ENCODE peak calls at places on chromosomes 12 and 14, in four cellular contexts. One of them, this sample, is unnamed.

GRCh38 chr12:32508626-32509025 is 109.3 kb downstream of the FGD4 start:
- DNase-seq in upper lobe of left lung: no peak
- DNase-seq in pancreas: no peak
- DNase-seq in IMR-90: no peak
- DNase-seq in this sample: no peak

GRCh38 chr12:65659681-65660080 is 164.6 kb upstream of the HMGA2 start:
- DNase-seq in upper lobe of left lung: no peak
- DNase-seq in pancreas: no peak
- DNase-seq in IMR-90: no peak
- DNase-seq in this sample: no peak

GRCh38 chr14:36976571-36977023 is 195.8 kb downstream of the SLC25A21 start:
- DNase-seq in upper lobe of left lung: peak; percentile 40
- DNase-seq in pancreas: no peak
- DNase-seq in IMR-90: peak; percentile 37
- DNase-seq in this sample: no peak

GRCh38 chr12:82608706-82609105 is 78.0 kb upstream of the TMTC2 start:
- DNase-seq in upper lobe of left lung: no peak
- DNase-seq in pancreas: no peak
- DNase-seq in IMR-90: peak; percentile 2
- DNase-seq in this sample: no peak

GRCh38 chr12:6754406-6754805 is 1.5 kb upstream of the MLF2 start:
- DNase-seq in upper lobe of left lung: no peak
- DNase-seq in pancreas: no peak
- DNase-seq in IMR-90: no peak
- DNase-seq in this sample: no peak

GRCh38 chr12:118371354-118372282 is 1.1 kb downstream of the TAOK3 start:
- DNase-seq in upper lobe of left lung: peak; percentile 41
- DNase-seq in pancreas: peak; percentile 40
- DNase-seq in IMR-90: no peak
- DNase-seq in this sample: no peak

GRCh38 chr14:105180598-105181528 is at the start of gene NUDT14:
- DNase-seq in upper lobe of left lung: peak; percentile 88
- DNase-seq in pancreas: peak; percentile 92
- DNase-seq in IMR-90: peak; percentile 25
- DNase-seq in this sample: peak; percentile 86

GRCh38 chr14:64478634-64479250 is 13.4 kb downstream of the AKAP5 start:
- DNase-seq in upper lobe of left lung: no peak
- DNase-seq in pancreas: no peak
- DNase-seq in IMR-90: peak; percentile 37
- DNase-seq in this sample: no peak

GRCh38 chr14:73223049-73223448 is 14.3 kb upstream of the PAPLN start:
- DNase-seq in upper lobe of left lung: no peak
- DNase-seq in pancreas: no peak
- DNase-seq in IMR-90: no peak
- DNase-seq in this sample: no peak

GRCh38 chr14:69988979-69989378 is 109.8 kb downstream of the SMOC1 start:
- DNase-seq in upper lobe of left lung: no peak
- DNase-seq in pancreas: no peak
- DNase-seq in IMR-90: no peak
- DNase-seq in this sample: no peak

GRCh38 chr12:50637870-50638481 is 125.9 kb upstream of the ATF1 start:
- DNase-seq in upper lobe of left lung: no peak
- DNase-seq in pancreas: no peak
- DNase-seq in IMR-90: peak; percentile 69
- DNase-seq in this sample: peak; percentile 39

GRCh38 chr14:103073876-103074698 is 9.9 kb upstream of the LBHD2 start:
- DNase-seq in upper lobe of left lung: no peak
- DNase-seq in pancreas: no peak
- DNase-seq in IMR-90: no peak
- DNase-seq in this sample: no peak

GRCh38 chr12:51814311-51815088 is 34.0 kb downstream of the FIGNL2 start:
- DNase-seq in upper lobe of left lung: peak; percentile 71
- DNase-seq in pancreas: peak; percentile 87
- DNase-seq in IMR-90: peak; percentile 66
- DNase-seq in this sample: peak; percentile 61

GRCh38 chr12:71046215-71046614 is 111.6 kb downstream of the TSPAN8 start:
- DNase-seq in upper lobe of left lung: no peak
- DNase-seq in pancreas: no peak
- DNase-seq in IMR-90: peak; percentile 2
- DNase-seq in this sample: no peak

GRCh38 chr14:68817513-68818212 is 24.8 kb upstream of the ZFP36L1 start:
- DNase-seq in upper lobe of left lung: no peak
- DNase-seq in pancreas: no peak
- DNase-seq in IMR-90: no peak
- DNase-seq in this sample: no peak

GRCh38 chr14:68815288-68816182 is 22.7 kb upstream of the ZFP36L1 start:
- DNase-seq in upper lobe of left lung: no peak
- DNase-seq in pancreas: peak; percentile 50
- DNase-seq in IMR-90: no peak
- DNase-seq in this sample: peak; percentile 41

GRCh38 chr14:68816943-68817430 is 24.1 kb upstream of the ZFP36L1 start:
- DNase-seq in upper lobe of left lung: no peak
- DNase-seq in pancreas: no peak
- DNase-seq in IMR-90: no peak
- DNase-seq in this sample: no peak

GRCh38 chr14:68814376-68815287 is 21.8 kb upstream of the ZFP36L1 start:
- DNase-seq in upper lobe of left lung: no peak
- DNase-seq in pancreas: peak; percentile 42
- DNase-seq in IMR-90: peak; percentile 68
- DNase-seq in this sample: peak; percentile 58

DNA sequence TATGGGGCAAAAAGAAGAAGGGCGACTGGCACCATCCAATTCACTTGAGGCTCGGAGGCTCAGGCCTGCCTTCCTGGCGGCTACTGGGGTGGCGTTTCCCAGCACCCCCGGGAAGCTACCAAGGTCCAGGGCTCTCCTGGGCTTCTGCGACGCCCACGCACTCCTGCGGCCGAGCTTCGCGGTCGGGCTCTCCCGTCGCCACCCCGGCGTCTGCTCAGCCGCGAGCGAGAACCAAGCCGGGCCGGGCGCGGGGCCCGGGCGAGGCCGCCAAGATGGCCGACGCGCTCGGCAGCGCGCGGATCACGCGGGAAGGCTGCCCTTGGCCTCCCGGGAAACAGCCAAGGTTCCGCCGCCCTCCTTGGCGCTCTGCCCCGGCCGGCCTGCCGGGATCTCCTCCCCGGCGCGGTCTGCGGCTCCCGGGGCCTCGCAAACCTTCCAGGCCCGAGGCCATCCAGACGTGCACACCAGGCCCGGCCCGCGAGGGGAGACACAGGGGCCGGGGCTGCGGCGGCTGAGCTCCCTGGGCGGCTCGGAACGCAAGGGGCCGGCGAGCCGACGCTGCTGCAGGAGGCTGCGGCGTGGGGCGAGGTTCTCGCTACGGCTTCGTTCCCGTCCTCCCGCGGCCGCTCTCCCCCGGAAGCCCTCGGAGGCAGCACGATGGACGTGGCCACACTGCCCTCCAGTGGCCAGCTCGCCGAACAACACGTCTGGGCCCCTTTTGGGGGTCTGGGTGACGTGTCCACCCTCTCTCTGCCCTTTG is 23.5 kb upstream of the ZFP36L1 start:
- DNase-seq in upper lobe of left lung: peak; percentile 95
- DNase-seq in pancreas: peak; percentile 94
- DNase-seq in IMR-90: peak; percentile 86
- DNase-seq in this sample: peak; percentile 77
- H3K4me1 ChIP-seq in upper lobe of left lung: peaks cover 37% of the 10 kb centered on the region
- H3K4me1 ChIP-seq in pancreas: peaks cover 14% of the 10 kb centered on the region
- H3K4me1 ChIP-seq in IMR-90: peaks cover 24% of the 10 kb centered on the region
- H3K4me1 ChIP-seq in this sample: peaks cover 59% of the 10 kb centered on the region

GRCh38 chr12:117125769-117126168 is 26.6 kb upstream of the TESC start:
- DNase-seq in upper lobe of left lung: no peak
- DNase-seq in pancreas: no peak
- DNase-seq in IMR-90: no peak
- DNase-seq in this sample: no peak
- H3K9me3 ChIP-seq in upper lobe of left lung: no peaks in the 10 kb centered on the region
- H3K9me3 ChIP-seq in pancreas: no peaks in the 10 kb centered on the region
- H3K9me3 ChIP-seq in IMR-90: no peaks in the 10 kb centered on the region
- H3K9me3 ChIP-seq in this sample: no peaks in the 10 kb centered on the region

GRCh38 chr12:67080637-67081036 is 188.5 kb upstream of the CAND1 start:
- DNase-seq in upper lobe of left lung: no peak
- DNase-seq in pancreas: no peak
- DNase-seq in IMR-90: no peak
- DNase-seq in this sample: no peak
- H3K27me3 ChIP-seq in upper lobe of left lung: no peaks in the 10 kb centered on the region
- H3K27me3 ChIP-seq in pancreas: peaks cover 7% of the 10 kb centered on the region
- H3K27me3 ChIP-seq in IMR-90: no peaks in the 10 kb centered on the region
- H3K27me3 ChIP-seq in this sample: no peaks in the 10 kb centered on the region

GRCh38 chr14:33464563-33464962 is 486.3 kb downstream of the EGLN3 start:
- DNase-seq in upper lobe of left lung: no peak
- DNase-seq in pancreas: no peak
- DNase-seq in IMR-90: no peak
- DNase-seq in this sample: no peak

GRCh38 chr14:33465952-33466700 is 484.7 kb downstream of the EGLN3 start:
- DNase-seq in upper lobe of left lung: no peak
- DNase-seq in pancreas: no peak
- DNase-seq in IMR-90: no peak
- DNase-seq in this sample: no peak

GRCh38 chr14:33467967-33468366 is 482.9 kb downstream of the EGLN3 start:
- DNase-seq in upper lobe of left lung: no peak
- DNase-seq in pancreas: no peak
- DNase-seq in IMR-90: no peak
- DNase-seq in this sample: no peak

GRCh38 chr14:33460119-33460518 is 490.8 kb downstream of the EGLN3 start:
- DNase-seq in upper lobe of left lung: no peak
- DNase-seq in pancreas: no peak
- DNase-seq in IMR-90: no peak
- DNase-seq in this sample: no peak

GRCh38 chr14:33463731-33464130 is 487.1 kb downstream of the EGLN3 start:
- DNase-seq in upper lobe of left lung: no peak
- DNase-seq in pancreas: no peak
- DNase-seq in IMR-90: no peak
- DNase-seq in this sample: no peak
- H3K4me1 ChIP-seq in upper lobe of left lung: no peaks in the 10 kb centered on the region
- H3K4me1 ChIP-seq in pancreas: no peaks in the 10 kb centered on the region
- H3K4me1 ChIP-seq in IMR-90: no peaks in the 10 kb centered on the region
- H3K4me1 ChIP-seq in this sample: no peaks in the 10 kb centered on the region

DNA sequence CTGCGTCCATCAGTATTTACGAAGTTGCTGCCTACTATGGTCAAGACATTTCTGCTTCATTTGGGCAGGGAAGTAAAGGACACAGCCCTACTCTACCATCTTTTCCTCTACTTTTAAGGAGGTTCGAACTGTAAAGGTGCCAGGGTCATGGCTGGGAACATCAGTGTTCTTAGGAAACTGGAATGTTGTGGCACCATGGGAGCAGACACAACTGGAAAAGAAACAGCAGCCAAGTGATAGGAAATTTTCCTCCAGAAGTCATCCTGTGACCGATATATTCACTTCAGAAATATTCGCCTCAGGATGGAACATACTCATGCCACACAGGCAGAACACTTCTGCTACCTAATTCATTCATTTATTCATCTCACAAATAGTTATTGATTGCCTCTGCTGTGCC is 104.4 kb downstream of the ETV6 start:
- DNase-seq in upper lobe of left lung: no peak
- DNase-seq in pancreas: no peak
- DNase-seq in IMR-90: no peak
- DNase-seq in this sample: no peak
- H3K9me3 ChIP-seq in upper lobe of left lung: no peaks in the 10 kb centered on the region
- H3K9me3 ChIP-seq in pancreas: no peaks in the 10 kb centered on the region
- H3K9me3 ChIP-seq in IMR-90: no peaks in the 10 kb centered on the region
- H3K9me3 ChIP-seq in this sample: no peaks in the 10 kb centered on the region

This sample was measured in naive thymus-derived CD4-positive, alpha-beta T cell.